ENCODE peak calls at places on chromosome 1, in six cellular contexts. K, T, B, R, X and L are unnamed samples.

GRCh38 chr1:156838972-156839371 is 19.9 kb downstream of the INSRR start:
- DNase-seq in T (no peak), K (peak), X (peak), R (no peak), B (peak), L (no peak)

GRCh38 chr1:15353839-15354579 is 55.7 kb upstream of the EFHD2 start:
- DNase-seq in R (no peak), K (no peak), B (no peak), X (no peak), T (no peak), L (no peak)

GRCh38 chr1:182965861-182966260 is 12.9 kb upstream of the SHCBP1L start:
- DNase-seq in K (no peak), B (no peak), X (no peak), T (no peak), R (no peak), L (no peak)

GRCh38 chr1:221939598-221939997 is 197.7 kb upstream of the DUSP10 start:
- DNase-seq in B (no peak), R (peak), K (no peak), T (no peak), X (no peak), L (no peak)

GRCh38 chr1:37999434-38000232 is 5.7 kb downstream of the FHL3 start:
- DNase-seq in K (no peak), T (peak), X (no peak), R (no peak), B (no peak), L (peak)

GRCh38 chr1:36871146-36871971 is 163.0 kb downstream of the GRIK3 start:
- DNase-seq in R (no peak), K (no peak), X (no peak), T (no peak), B (no peak), L (peak)

GRCh38 chr1:151143057-151143435 is 3.4 kb downstream of the SEMA6C start:
- DNase-seq in B (no peak), R (no peak), T (no peak), X (no peak), K (no peak), L (no peak)

GRCh38 chr1:83918688-83919285 is 80.1 kb downstream of the TTLL7 start:
- DNase-seq in K (no peak), R (no peak), X (no peak), T (no peak), B (no peak), L (no peak)

GRCh38 chr1:62230724-62231123 is 36.1 kb downstream of the L1TD1 start:
- DNase-seq in K (peak), X (no peak), B (no peak), T (no peak), R (no peak), L (peak)

GRCh38 chr1:52348704-52349301 is 17.2 kb downstream of the CC2D1B start:
- DNase-seq in X (no peak), T (no peak), R (no peak), K (no peak), B (no peak), L (no peak)

GRCh38 chr1:59432531-59433439 is 135.9 kb downstream of the FGGY start:
- DNase-seq in T (no peak), R (no peak), B (no peak), K (no peak), X (no peak), L (no peak)

GRCh38 chr1:214427871-214428277 is 123.5 kb downstream of the PTPN14 start:
- DNase-seq in B (no peak), R (peak), K (no peak), X (peak), T (peak), L (no peak)

GRCh38 chr1:155017946-155018316 is 15.3 kb downstream of the ZBTB7B start:
- DNase-seq in X (no peak), T (no peak), R (no peak), K (no peak), B (no peak), L (peak)

GRCh38 chr1:41314781-41315481 is 46.3 kb upstream of the FOXO6 start:
- DNase-seq in X (peak), R (no peak), T (no peak), B (no peak), K (no peak), L (no peak)

GRCh38 chr1:183024352-183025337 is 1.4 kb downstream of the LAMC1 start:
- DNase-seq in R (no peak), B (no peak), X (no peak), K (no peak), T (no peak), L (no peak)

GRCh38 chr1:240092301-240093119 is 827 bp downstream of the FMN2 start:
- DNase-seq in R (peak), X (no peak), K (peak), T (no peak), B (no peak), L (peak)

GRCh38 chr1:187689137-187689536 is 860.4 kb downstream of the PLA2G4A start:
- DNase-seq in B (no peak), X (peak), R (no peak), T (no peak), K (no peak), L (no peak)

GRCh38 chr1:155091071-155092051 is 12.7 kb downstream of the EFNA3 start:
- DNase-seq in R (peak), K (peak), T (peak), X (peak), B (peak), L (peak)

GRCh38 chr1:64471724-64472276 is 1.9 kb downstream of the CACHD1 start:
- DNase-seq in X (no peak), K (no peak), B (no peak), R (no peak), T (no peak), L (no peak)

GRCh38 chr1:1171551-1172340 is 1.9 kb upstream of the TTLL10 start:
- DNase-seq in R (no peak), T (no peak), K (no peak), B (no peak), X (no peak), L (no peak)

GRCh38 chr1:153678519-153679336 is at the start of gene NPR1:
- DNase-seq in R (peak), B (peak), T (peak), K (peak), X (peak), L (peak)

GRCh38 chr1:220516014-220516721 is 11.8 kb upstream of the MARK1 start:
- DNase-seq in B (no peak), T (no peak), R (no peak), K (no peak), X (no peak), L (no peak)

GRCh38 chr1:168491527-168492164 is 52.2 kb downstream of the XCL2 start:
- DNase-seq in T (no peak), R (no peak), B (no peak), K (no peak), X (no peak), L (no peak)

GRCh38 chr1:16248603-16249534 is 11.9 kb upstream of the CPLANE2 start:
- DNase-seq in K (no peak), T (peak), B (peak), R (peak), X (peak), L (peak)

GRCh38 chr1:2108877-2109580 is 58.8 kb downstream of the PRKCZ start:
- DNase-seq in T (no peak), R (no peak), X (no peak), K (no peak), B (no peak), L (no peak)

GRCh38 chr1:204041232-204041767 is 31.6 kb upstream of the SOX13 start:
- DNase-seq in B (peak), K (no peak), X (no peak), T (no peak), R (no peak), L (no peak)

GRCh38 chr1:218330043-218330623 is 15.0 kb upstream of the TGFB2 start:
- DNase-seq in K (peak), R (no peak), X (no peak), T (no peak), B (no peak), L (no peak)

GRCh38 chr1:84689514-84690396 is 506 bp downstream of the SSX2IP start:
- DNase-seq in X (peak), K (peak), R (peak), B (peak), T (peak), L (peak)

GRCh38 chr1:201914456-201915235 is 25.9 kb downstream of the SHISA4 start:
- DNase-seq in X (no peak), R (no peak), T (no peak), K (no peak), B (no peak), L (no peak)

GRCh38 chr1:91757760-91758545 is 128.0 kb downstream of the TGFBR3 start:
- DNase-seq in K (no peak), X (no peak), T (no peak), B (no peak), R (peak), L (peak)

GRCh38 chr1:169526120-169526832 is 40.5 kb upstream of the SLC19A2 start:
- DNase-seq in B (no peak), T (no peak), R (no peak), X (no peak), K (no peak), L (no peak)
- TF ChIP-seq EP300 in B (no peak), T (no peak), R (no peak), X (no peak), K (no peak), L (no peak)

DNA sequence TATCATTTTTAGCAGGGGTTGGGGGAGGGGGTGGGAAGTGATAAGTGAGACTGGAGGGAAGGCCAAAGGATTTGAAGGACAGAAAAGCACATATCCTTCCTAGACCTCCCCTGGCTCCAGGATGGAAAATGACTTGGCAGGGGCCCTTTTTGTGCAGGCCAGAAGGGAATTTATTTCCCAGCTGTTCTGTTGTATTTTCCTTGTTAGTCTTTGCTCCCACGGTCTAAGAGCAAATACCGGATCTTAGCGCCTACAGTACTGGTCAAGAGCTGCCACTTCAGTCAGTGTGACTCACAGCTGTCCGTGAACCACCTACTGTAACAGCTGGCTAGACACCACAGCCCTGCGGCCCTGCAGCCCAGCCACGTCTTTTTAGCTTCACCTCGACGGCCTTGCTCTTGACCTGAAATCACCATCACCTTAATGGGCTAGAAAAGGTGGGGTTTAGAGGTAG is 51.0 kb upstream of the ERRFI1 start:
- DNase-seq in B (no peak), X (peak), R (peak), K (peak), T (peak), L (peak)
- H3K27ac ChIP-seq in B (no peak), X (peak), R (peak), K (peak), T (peak), L (peak)

DNA sequence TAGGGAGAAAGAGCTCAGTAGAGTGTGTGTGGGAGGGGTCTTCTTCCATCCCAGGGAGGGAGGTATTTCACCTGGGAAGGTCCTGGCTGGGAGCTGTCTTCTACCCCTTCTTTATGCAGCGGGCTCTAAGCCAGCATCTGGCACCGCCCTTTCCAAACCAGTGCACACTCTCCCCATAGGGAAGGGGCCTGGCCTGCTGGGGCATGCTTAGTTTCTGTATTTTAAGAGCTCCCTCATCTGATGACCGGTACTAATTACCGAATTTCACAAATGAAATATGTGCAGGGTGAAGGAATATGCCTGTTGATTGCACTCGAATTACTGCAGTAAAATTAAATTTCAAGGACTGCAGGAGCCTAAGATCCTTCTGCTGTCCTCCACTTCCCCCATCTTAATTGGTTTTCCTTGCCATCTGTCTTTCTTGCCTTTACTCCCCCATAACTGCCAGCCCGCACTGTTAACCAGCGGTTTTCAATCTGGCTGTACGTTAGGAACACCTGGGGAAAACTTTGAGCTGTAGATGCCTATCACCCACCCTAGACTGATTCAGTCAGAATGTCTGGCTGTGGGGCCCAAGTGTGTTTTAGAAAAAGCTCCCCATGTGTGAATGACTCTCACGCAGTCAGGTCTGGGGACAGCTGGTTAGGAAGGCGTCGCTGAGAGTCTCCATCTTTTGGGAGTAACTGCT is 20.1 kb downstream of the GALNT2 start:
- DNase-seq in R (no peak), X (no peak), T (no peak), K (no peak), B (no peak), L (no peak)
- TF ChIP-seq EP300 in R (no peak), X (no peak), T (no peak), K (no peak), B (no peak), L (no peak)

DNA sequence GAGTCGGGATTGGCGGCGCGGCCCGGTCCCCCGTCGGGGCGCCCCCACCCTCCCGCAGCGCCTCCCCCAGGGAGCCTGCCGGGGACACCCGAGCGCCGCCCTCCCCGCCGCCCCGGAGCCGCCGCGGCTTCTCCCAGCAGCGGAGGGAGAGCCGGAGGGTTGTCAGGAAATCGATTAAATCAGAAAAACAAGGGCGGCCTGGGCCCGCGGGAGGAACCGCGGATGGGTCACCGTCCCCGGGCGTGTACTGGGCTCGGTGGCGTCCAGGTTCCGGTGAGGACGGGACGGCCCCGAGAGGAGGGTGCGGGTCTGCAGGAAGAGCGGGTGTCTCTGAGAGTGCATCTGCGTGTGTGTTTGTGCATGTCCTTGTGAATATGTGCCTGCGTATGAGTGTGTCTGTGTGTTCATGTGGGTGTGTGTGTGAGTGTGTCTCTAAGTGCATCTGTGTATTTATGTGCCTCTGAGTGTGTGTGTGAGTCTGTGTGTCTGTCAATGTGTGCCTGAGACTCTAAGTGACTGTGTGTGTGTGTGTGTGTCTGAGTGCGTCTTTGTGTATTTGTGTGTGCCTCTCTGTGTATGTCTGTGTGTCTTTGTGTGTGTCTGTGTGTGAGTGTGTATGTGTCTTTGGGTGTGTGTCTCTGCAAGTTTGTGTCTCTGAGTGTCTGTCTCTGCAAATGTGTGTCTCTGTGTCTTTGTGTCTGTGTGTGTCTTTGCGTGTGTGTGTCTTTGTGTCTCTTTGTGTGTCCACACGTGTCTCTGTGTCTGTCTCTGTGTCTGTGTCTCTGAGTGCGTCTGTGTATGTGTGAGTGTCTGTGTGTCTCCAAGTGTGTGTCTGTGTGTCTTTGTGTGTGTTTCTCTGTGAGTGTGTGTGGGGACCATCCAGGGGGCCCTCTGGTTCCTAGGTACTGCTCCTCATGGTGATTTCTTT is 1.1 kb downstream of the SPSB1 start:
- DNase-seq in X (peak), R (peak), B (no peak), K (no peak), T (no peak), L (no peak)
- H3K27ac ChIP-seq in X (peak), R (peak), B (peak), K (peak), T (peak), L (peak)

GRCh38 chr1:112501810-112502641 is 6.7 kb upstream of the WNT2B start:
- DNase-seq in B (peak), R (peak), K (peak), T (peak), X (peak), L (peak)
- TF ChIP-seq EP300 in B (peak), R (no peak), K (no peak), T (no peak), X (no peak), L (no peak)

GRCh38 chr1:210596641-210597040 is 267.9 kb downstream of the HHAT start:
- DNase-seq in T (no peak), B (no peak), R (no peak), X (no peak), K (no peak), L (no peak)
- H3K27ac ChIP-seq in T (no peak), B (no peak), R (no peak), X (no peak), K (peak), L (no peak)

DNA sequence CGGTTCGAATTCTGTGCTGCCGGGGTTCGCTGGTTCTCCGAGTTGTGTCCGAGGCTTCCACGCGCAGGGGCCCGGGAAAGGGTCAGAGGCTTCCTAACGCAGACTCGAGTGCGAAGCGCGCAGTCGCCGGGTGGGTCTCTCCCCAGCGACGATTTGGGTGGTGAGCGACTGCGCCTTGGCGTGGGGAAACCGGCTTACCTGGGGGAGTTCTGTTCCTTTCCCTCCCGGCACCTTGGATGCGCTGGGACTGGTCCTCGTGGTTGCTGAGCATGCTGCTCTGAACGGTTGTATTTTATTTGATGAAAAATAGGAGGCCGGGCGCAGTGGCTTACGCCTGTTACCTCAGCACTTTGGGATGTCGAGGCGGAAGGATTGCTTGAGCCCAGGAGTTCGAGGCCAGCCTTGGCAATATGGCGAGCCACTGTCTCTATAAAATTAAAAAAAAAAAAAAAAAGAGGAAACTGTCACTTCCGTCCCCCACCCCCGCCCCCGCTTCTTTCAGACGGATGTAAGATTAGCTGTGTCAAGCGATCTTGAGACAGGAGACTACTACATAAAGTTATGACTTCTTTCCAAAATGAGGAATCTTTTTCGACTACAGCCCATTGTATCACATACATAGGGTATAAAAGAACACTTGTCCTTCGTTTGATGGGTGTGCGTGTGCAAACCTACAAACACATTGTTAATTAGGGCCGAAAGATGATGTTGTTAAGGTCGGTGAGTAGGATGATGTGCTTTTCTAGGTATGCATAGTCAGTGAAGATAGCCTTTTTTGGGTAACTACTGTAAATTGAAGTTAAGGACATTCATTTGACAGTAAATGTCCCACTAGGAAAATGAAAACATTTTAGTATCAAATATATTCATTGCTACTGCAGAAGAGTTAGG is at the start of gene CCDC18:
- DNase-seq in B (peak), T (no peak), R (no peak), X (no peak), K (no peak), L (no peak)
- TF ChIP-seq EP300 in B (no peak), T (no peak), R (no peak), X (no peak), K (no peak), L (no peak)

GRCh38 chr1:224493269-224493668 is 58.7 kb upstream of the WDR26 start:
- DNase-seq in T (no peak), X (no peak), R (no peak), B (no peak), K (no peak), L (no peak)
- H3K27ac ChIP-seq in T (no peak), X (no peak), R (peak), B (no peak), K (no peak), L (no peak)